ENCODE peak calls at places on chromosomes 4 and X, in four cellular contexts. L is breast epithelium, I is astrocyte, H is cardiac muscle cell. P is an unnamed sample.
A peak's percentile ranks its signal among the peaks of the same experiment; 100 is the strongest.

GRCh38 chrX:35380808-35381700 is 417.1 kb upstream of the MAGEB16 start:
- DNase-seq in L (no peak), I (no peak), H (peak; percentile 47), P (no peak)

GRCh38 chrX:107731831-107732502 is 43.6 kb downstream of the TSC22D3 start:
- DNase-seq in L (peak; percentile 81), I (peak; percentile 65), H (peak; percentile 98), P (peak; percentile 72)

GRCh38 chr4:108433832-108434231 is 186.5 kb upstream of the RPL34 start:
- DNase-seq in L (no peak), I (peak; percentile 89), H (no peak), P (no peak)

GRCh38 chr4:11230888-11231287 is 197.8 kb downstream of the HS3ST1 start:
- DNase-seq in L (no peak), I (no peak), H (no peak), P (no peak)

GRCh38 chr4:61911313-61911756 is 711.2 kb downstream of the ADGRL3 start:
- DNase-seq in L (no peak), I (peak; percentile 2), H (no peak), P (no peak)

GRCh38 chr4:147851135-147851534 is 119.2 kb downstream of the ARHGAP10 start:
- DNase-seq in L (no peak), I (no peak), H (no peak), P (no peak)

GRCh38 chr4:109916003-109916399 is 3.3 kb downstream of the EGF start:
- DNase-seq in L (no peak), I (no peak), H (no peak), P (no peak)

GRCh38 chr4:103915224-103915869 is 195.6 kb upstream of the TACR3 start:
- DNase-seq in L (no peak), I (no peak), H (peak; percentile 32), P (no peak)

GRCh38 chr4:145260091-145260490 is 79.7 kb upstream of the OTUD4 start:
- DNase-seq in L (no peak), I (no peak), H (no peak), P (no peak)

GRCh38 chrX:140391313-140391712 is 113.6 kb downstream of the SOX3 start:
- DNase-seq in L (no peak), I (no peak), H (no peak), P (no peak)

GRCh38 chr4:133147365-133147821 is 1.7 kb upstream of the PCDH10 start:
- DNase-seq in L (no peak), I (no peak), H (no peak), P (no peak)

GRCh38 chr4:42865572-42866189 is 26.8 kb upstream of the GRXCR1 start:
- DNase-seq in L (no peak), I (peak; percentile 21), H (peak; percentile 66), P (peak; percentile 50)

GRCh38 chr4:153571006-153571545 is 104.9 kb downstream of the TMEM131L start:
- DNase-seq in L (no peak), I (no peak), H (no peak), P (no peak)

GRCh38 chr4:153560918-153561317 is 94.8 kb downstream of the TMEM131L start:
- DNase-seq in L (no peak), I (peak; percentile 36), H (no peak), P (no peak)

GRCh38 chr4:153570228-153570973 is 104.2 kb downstream of the TMEM131L start:
- DNase-seq in L (no peak), I (no peak), H (no peak), P (no peak)

GRCh38 chr4:153564630-153565525 is 98.7 kb downstream of the TMEM131L start:
- DNase-seq in L (no peak), I (peak; percentile 48), H (no peak), P (peak; percentile 7)

DNA sequence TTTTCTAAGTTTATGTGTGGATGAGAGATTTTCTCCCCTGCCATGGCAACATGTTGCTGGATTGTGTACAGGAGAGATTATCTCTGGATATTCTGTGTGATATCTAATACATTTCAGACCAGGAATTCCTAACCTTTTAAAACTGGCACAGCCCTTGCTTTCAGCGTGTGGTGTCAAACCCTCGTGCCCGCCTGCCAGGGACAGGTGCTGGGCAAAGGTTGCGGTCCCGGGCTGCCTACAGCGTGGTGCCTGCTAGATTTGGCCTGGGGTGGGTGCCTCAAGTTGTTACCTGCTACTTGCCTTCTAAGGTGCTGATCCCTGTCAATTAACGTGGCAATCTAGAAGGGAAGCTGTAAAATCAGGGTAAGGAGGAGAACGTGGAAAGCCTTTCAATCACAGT is 100.6 kb downstream of the TMEM131L start:
- DNase-seq in L (no peak), I (no peak), H (no peak), P (no peak)
- H3K36me3 ChIP-seq in L (no peaks in the 10 kb centered on the region), I (no peaks in the 10 kb centered on the region), H (no peaks in the 10 kb centered on the region), P (no peaks in the 10 kb centered on the region)

GRCh38 chrX:790031-790430 is 159.4 kb downstream of the SHOX start:
- DNase-seq in L (no peak), I (no peak), H (no peak), P (no peak)

GRCh38 chrX:781216-782211 is 150.9 kb downstream of the SHOX start:
- DNase-seq in L (no peak), I (no peak), H (no peak), P (peak; percentile 3)

GRCh38 chrX:786441-786881 is 155.9 kb downstream of the SHOX start:
- DNase-seq in L (no peak), I (no peak), H (no peak), P (no peak)

GRCh38 chrX:789096-789495 is 158.5 kb downstream of the SHOX start:
- DNase-seq in L (no peak), I (no peak), H (no peak), P (no peak)

DNA sequence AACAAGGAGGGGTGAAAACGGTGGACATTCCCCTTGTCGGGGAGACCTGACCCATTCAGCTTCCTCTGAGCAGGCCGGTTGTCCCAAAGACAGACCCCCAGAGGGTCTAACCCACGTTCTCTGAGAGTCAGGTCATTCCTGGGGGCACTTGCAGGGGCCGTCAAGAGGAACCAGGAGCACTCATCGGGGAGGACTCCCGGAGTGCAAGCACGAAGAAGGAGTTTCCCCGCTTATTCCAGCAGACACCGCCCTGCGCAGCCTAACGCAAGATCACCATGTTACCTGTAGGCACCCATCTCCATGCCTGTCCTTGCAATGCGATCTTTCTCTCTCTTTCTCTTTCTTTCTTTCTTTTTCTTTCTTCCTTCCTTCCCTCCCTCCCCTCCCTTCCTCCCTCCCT is 154.2 kb downstream of the SHOX start:
- DNase-seq in L (no peak), I (no peak), H (no peak), P (no peak)
- H3K4me3 ChIP-seq in L (no peak overlapping the region), I (no peak overlapping the region), H (no peak overlapping the region), P (no peak overlapping the region)

DNA sequence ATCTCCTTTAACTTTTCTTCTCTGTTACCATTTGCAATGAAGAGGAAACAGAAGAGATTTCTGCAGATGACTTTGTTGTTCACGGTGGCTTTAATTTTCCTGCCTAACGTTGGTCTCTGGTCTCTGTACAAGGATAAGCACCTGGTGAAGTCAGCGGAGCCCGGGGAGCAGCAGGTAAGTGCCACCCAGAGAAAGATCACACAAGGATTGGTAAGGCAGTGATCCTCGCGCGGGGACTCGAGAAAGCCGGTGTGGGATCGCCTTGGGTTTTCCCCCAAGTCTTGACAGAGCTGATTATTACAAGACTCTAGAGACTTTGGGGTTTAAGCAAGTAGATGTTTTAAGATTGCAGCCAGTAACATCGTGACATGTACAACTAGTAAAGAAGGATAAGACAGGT is 1.3 kb downstream of the GALNTL6 start:
- DNase-seq in L (no peak), I (no peak), H (no peak), P (no peak)
- H3K9me3 ChIP-seq in L (no peaks in the 10 kb centered on the region), I (no peaks in the 10 kb centered on the region), H (no peaks in the 10 kb centered on the region), P (no peaks in the 10 kb centered on the region)

DNA sequence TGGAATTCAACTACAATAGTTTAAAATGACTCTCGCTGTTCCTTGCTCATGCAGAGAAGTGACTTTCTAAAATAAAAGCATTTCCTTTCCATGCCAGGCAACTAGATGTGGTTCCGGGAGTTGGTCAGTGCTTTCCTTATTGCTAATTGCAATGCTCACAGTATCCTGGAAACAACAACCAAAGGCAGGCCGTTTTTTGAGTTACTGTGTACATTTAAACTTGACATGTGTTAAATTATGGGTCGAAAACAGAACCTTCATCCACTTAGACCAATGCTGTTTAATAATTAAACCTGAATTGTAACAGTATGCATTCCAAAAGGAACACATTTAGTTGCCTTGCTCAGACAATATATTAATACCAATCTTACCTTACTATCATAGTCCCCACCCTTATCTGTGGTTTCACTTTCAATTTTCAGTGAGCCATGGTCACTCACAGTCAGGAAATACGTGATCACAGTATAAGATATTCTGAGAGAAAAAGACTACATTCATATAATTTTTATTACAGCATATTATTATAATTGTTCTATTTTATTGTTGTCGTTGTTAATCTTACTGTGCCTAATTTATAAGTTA is 102.6 kb downstream of the HS6ST2 start:
- DNase-seq in L (no peak), I (no peak), H (no peak), P (no peak)
- H3K36me3 ChIP-seq in L (no peaks in the 10 kb centered on the region), I (no peaks in the 10 kb centered on the region), H (no peaks in the 10 kb centered on the region), P (no peaks in the 10 kb centered on the region)

P was measured in MG63.